ENCODE peak calls at places on chromosomes 3 and 15, in seven cellular contexts. One of them, this sample, is unnamed.

GRCh38 chr15:70210538-70210937 is 112.8 kb upstream of the TLE3 start:
- DNase-seq in activated T-cell treated with anti-CD3 and anti-CD28 coated beads for 1 hour: no peak
- DNase-seq in C1 segment of cervical spinal cord: no peak
- DNase-seq in T-cell: no peak
- DNase-seq in skeletal muscle cell: no peak
- DNase-seq in GOT3: no peak
- DNase-seq in T-helper 1 cell: no peak
- DNase-seq in this sample: no peak

GRCh38 chr3:42504334-42505202 is 2.1 kb downstream of the VIPR1 start:
- DNase-seq in activated T-cell treated with anti-CD3 and anti-CD28 coated beads for 1 hour: no peak
- DNase-seq in C1 segment of cervical spinal cord: no peak
- DNase-seq in T-cell: no peak
- DNase-seq in skeletal muscle cell: no peak
- DNase-seq in GOT3: no peak
- DNase-seq in T-helper 1 cell: no peak
- DNase-seq in this sample: peak

GRCh38 chr15:40122239-40122638 is 13.6 kb upstream of the BMF start:
- DNase-seq in activated T-cell treated with anti-CD3 and anti-CD28 coated beads for 1 hour: no peak
- DNase-seq in C1 segment of cervical spinal cord: peak
- DNase-seq in T-cell: no peak
- DNase-seq in skeletal muscle cell: no peak
- DNase-seq in GOT3: no peak
- DNase-seq in T-helper 1 cell: no peak
- DNase-seq in this sample: no peak

GRCh38 chr3:53566450-53567145 is 72.2 kb downstream of the CACNA1D start:
- DNase-seq in activated T-cell treated with anti-CD3 and anti-CD28 coated beads for 1 hour: no peak
- DNase-seq in C1 segment of cervical spinal cord: no peak
- DNase-seq in T-cell: no peak
- DNase-seq in skeletal muscle cell: no peak
- DNase-seq in GOT3: no peak
- DNase-seq in T-helper 1 cell: no peak
- DNase-seq in this sample: no peak

GRCh38 chr3:49030331-49030730 is 1.1 kb upstream of the IMPDH2 start:
- DNase-seq in activated T-cell treated with anti-CD3 and anti-CD28 coated beads for 1 hour: no peak
- DNase-seq in C1 segment of cervical spinal cord: no peak
- DNase-seq in T-cell: no peak
- DNase-seq in skeletal muscle cell: no peak
- DNase-seq in GOT3: no peak
- DNase-seq in T-helper 1 cell: no peak
- DNase-seq in this sample: no peak

GRCh38 chr15:55835866-55836265 is 92.9 kb upstream of the PRTG start:
- DNase-seq in activated T-cell treated with anti-CD3 and anti-CD28 coated beads for 1 hour: no peak
- DNase-seq in C1 segment of cervical spinal cord: no peak
- DNase-seq in T-cell: no peak
- DNase-seq in skeletal muscle cell: no peak
- DNase-seq in GOT3: no peak
- DNase-seq in T-helper 1 cell: no peak
- DNase-seq in this sample: no peak

GRCh38 chr3:134754768-134755559 is 40.1 kb upstream of the EPHB1 start:
- DNase-seq in activated T-cell treated with anti-CD3 and anti-CD28 coated beads for 1 hour: no peak
- DNase-seq in C1 segment of cervical spinal cord: peak
- DNase-seq in T-cell: no peak
- DNase-seq in skeletal muscle cell: no peak
- DNase-seq in GOT3: no peak
- DNase-seq in T-helper 1 cell: no peak
- DNase-seq in this sample: peak

GRCh38 chr3:195467641-195468390 is 25.0 kb upstream of the ACAP2 start:
- DNase-seq in activated T-cell treated with anti-CD3 and anti-CD28 coated beads for 1 hour: no peak
- DNase-seq in C1 segment of cervical spinal cord: no peak
- DNase-seq in T-cell: no peak
- DNase-seq in skeletal muscle cell: no peak
- DNase-seq in GOT3: no peak
- DNase-seq in T-helper 1 cell: no peak
- DNase-seq in this sample: no peak

GRCh38 chr3:116337229-116337628 is 108.1 kb downstream of the LSAMP start:
- DNase-seq in activated T-cell treated with anti-CD3 and anti-CD28 coated beads for 1 hour: no peak
- DNase-seq in C1 segment of cervical spinal cord: no peak
- DNase-seq in T-cell: no peak
- DNase-seq in skeletal muscle cell: no peak
- DNase-seq in GOT3: no peak
- DNase-seq in T-helper 1 cell: no peak
- DNase-seq in this sample: no peak

GRCh38 chr15:66852064-66852905 is 150.2 kb downstream of the SMAD6 start:
- DNase-seq in activated T-cell treated with anti-CD3 and anti-CD28 coated beads for 1 hour: no peak
- DNase-seq in C1 segment of cervical spinal cord: no peak
- DNase-seq in T-cell: no peak
- DNase-seq in skeletal muscle cell: no peak
- DNase-seq in GOT3: no peak
- DNase-seq in T-helper 1 cell: no peak
- DNase-seq in this sample: no peak

GRCh38 chr3:87336761-87337160 is 60.4 kb upstream of the POU1F1 start:
- DNase-seq in activated T-cell treated with anti-CD3 and anti-CD28 coated beads for 1 hour: no peak
- DNase-seq in C1 segment of cervical spinal cord: no peak
- DNase-seq in T-cell: no peak
- DNase-seq in skeletal muscle cell: no peak
- DNase-seq in GOT3: no peak
- DNase-seq in T-helper 1 cell: no peak
- DNase-seq in this sample: no peak

GRCh38 chr3:44969170-44969569 is 6.8 kb downstream of the ZDHHC3 start:
- DNase-seq in activated T-cell treated with anti-CD3 and anti-CD28 coated beads for 1 hour: no peak
- DNase-seq in C1 segment of cervical spinal cord: no peak
- DNase-seq in T-cell: no peak
- DNase-seq in skeletal muscle cell: no peak
- DNase-seq in GOT3: no peak
- DNase-seq in T-helper 1 cell: no peak
- DNase-seq in this sample: no peak

GRCh38 chr3:4703054-4703480 is 209.9 kb downstream of the ITPR1 start:
- DNase-seq in activated T-cell treated with anti-CD3 and anti-CD28 coated beads for 1 hour: no peak
- DNase-seq in C1 segment of cervical spinal cord: no peak
- DNase-seq in T-cell: no peak
- DNase-seq in skeletal muscle cell: no peak
- DNase-seq in GOT3: no peak
- DNase-seq in T-helper 1 cell: no peak
- DNase-seq in this sample: no peak

GRCh38 chr3:128271536-128272332 is 118.5 kb downstream of the EEFSEC start:
- DNase-seq in activated T-cell treated with anti-CD3 and anti-CD28 coated beads for 1 hour: no peak
- DNase-seq in C1 segment of cervical spinal cord: no peak
- DNase-seq in T-cell: no peak
- DNase-seq in skeletal muscle cell: no peak
- DNase-seq in GOT3: no peak
- DNase-seq in T-helper 1 cell: no peak
- DNase-seq in this sample: no peak

GRCh38 chr3:12875857-12876451 is 34.6 kb upstream of the RPL32 start:
- DNase-seq in activated T-cell treated with anti-CD3 and anti-CD28 coated beads for 1 hour: no peak
- DNase-seq in C1 segment of cervical spinal cord: no peak
- DNase-seq in T-cell: no peak
- DNase-seq in skeletal muscle cell: no peak
- DNase-seq in GOT3: no peak
- DNase-seq in T-helper 1 cell: no peak
- DNase-seq in this sample: peak

GRCh38 chr3:87088984-87089841 is 98.3 kb upstream of the VGLL3 start:
- DNase-seq in activated T-cell treated with anti-CD3 and anti-CD28 coated beads for 1 hour: no peak
- DNase-seq in C1 segment of cervical spinal cord: peak
- DNase-seq in T-cell: no peak
- DNase-seq in skeletal muscle cell: peak
- DNase-seq in GOT3: peak
- DNase-seq in T-helper 1 cell: no peak
- DNase-seq in this sample: peak

GRCh38 chr3:187223799-187224198 is 26.5 kb downstream of the RTP1 start:
- DNase-seq in activated T-cell treated with anti-CD3 and anti-CD28 coated beads for 1 hour: no peak
- DNase-seq in C1 segment of cervical spinal cord: no peak
- DNase-seq in T-cell: no peak
- DNase-seq in skeletal muscle cell: no peak
- DNase-seq in GOT3: no peak
- DNase-seq in T-helper 1 cell: no peak
- DNase-seq in this sample: no peak

GRCh38 chr3:26624209-26624775 is 1.7 kb downstream of the LRRC3B start:
- DNase-seq in activated T-cell treated with anti-CD3 and anti-CD28 coated beads for 1 hour: no peak
- DNase-seq in C1 segment of cervical spinal cord: no peak
- DNase-seq in T-cell: no peak
- DNase-seq in skeletal muscle cell: no peak
- DNase-seq in GOT3: no peak
- DNase-seq in T-helper 1 cell: no peak
- DNase-seq in this sample: peak

GRCh38 chr3:178182337-178182761 is 353.9 kb upstream of the KCNMB2 start:
- DNase-seq in activated T-cell treated with anti-CD3 and anti-CD28 coated beads for 1 hour: no peak
- DNase-seq in C1 segment of cervical spinal cord: peak
- DNase-seq in T-cell: no peak
- DNase-seq in skeletal muscle cell: no peak
- DNase-seq in GOT3: no peak
- DNase-seq in T-helper 1 cell: no peak
- DNase-seq in this sample: no peak

GRCh38 chr15:77266708-77267387 is 153.1 kb downstream of the PEAK1 start:
- DNase-seq in activated T-cell treated with anti-CD3 and anti-CD28 coated beads for 1 hour: no peak
- DNase-seq in C1 segment of cervical spinal cord: no peak
- DNase-seq in T-cell: no peak
- DNase-seq in skeletal muscle cell: peak
- DNase-seq in GOT3: no peak
- DNase-seq in T-helper 1 cell: no peak
- DNase-seq in this sample: no peak

GRCh38 chr3:196774191-196774820 is 34.6 kb downstream of the PAK2 start:
- DNase-seq in activated T-cell treated with anti-CD3 and anti-CD28 coated beads for 1 hour: no peak
- DNase-seq in C1 segment of cervical spinal cord: no peak
- DNase-seq in T-cell: no peak
- DNase-seq in skeletal muscle cell: no peak
- DNase-seq in GOT3: no peak
- DNase-seq in T-helper 1 cell: no peak
- DNase-seq in this sample: no peak

GRCh38 chr3:140131895-140132294 is 196.9 kb downstream of the CLSTN2 start:
- DNase-seq in activated T-cell treated with anti-CD3 and anti-CD28 coated beads for 1 hour: no peak
- DNase-seq in C1 segment of cervical spinal cord: no peak
- DNase-seq in T-cell: no peak
- DNase-seq in skeletal muscle cell: no peak
- DNase-seq in GOT3: no peak
- DNase-seq in T-helper 1 cell: no peak
- DNase-seq in this sample: no peak

GRCh38 chr3:153052096-153052460 is 109.9 kb upstream of the RAP2B start:
- DNase-seq in activated T-cell treated with anti-CD3 and anti-CD28 coated beads for 1 hour: no peak
- DNase-seq in C1 segment of cervical spinal cord: no peak
- DNase-seq in T-cell: no peak
- DNase-seq in skeletal muscle cell: peak
- DNase-seq in GOT3: no peak
- DNase-seq in T-helper 1 cell: no peak
- DNase-seq in this sample: no peak

GRCh38 chr3:45118615-45119062 is 27.5 kb downstream of the CDCP1 start:
- DNase-seq in activated T-cell treated with anti-CD3 and anti-CD28 coated beads for 1 hour: no peak
- DNase-seq in C1 segment of cervical spinal cord: no peak
- DNase-seq in T-cell: no peak
- DNase-seq in skeletal muscle cell: no peak
- DNase-seq in GOT3: no peak
- DNase-seq in T-helper 1 cell: no peak
- DNase-seq in this sample: no peak